ENCODE peak calls at places on chromosomes 16 and 17, in nine cellular contexts. H is activated CD8-positive, alpha-beta T cell treated with anti-CD3 and anti-CD28 coated beads for 36 hours; Y is effector CD4-positive, alpha-beta T cell; C is AG04449; A is RWPE1; D is progenitor cell of endocrine pancreas; F is adipocyte; I is mammary epithelial cell; U is effector memory CD4-positive, alpha-beta T cell. L is an unnamed sample.

GRCh38 chr16:8486985-8487384 is 103.3 kb downstream of the TMEM114 start:
- DNase-seq in H (no peak), Y (no peak), C (no peak), A (no peak), D (no peak), F (no peak), I (no peak), U (no peak), L (no peak)

GRCh38 chr17:17722081-17722905 is 41.0 kb downstream of the RAI1 start:
- DNase-seq in H (no peak), Y (no peak), C (no peak), A (no peak), D (no peak), F (no peak), I (no peak), U (no peak), L (no peak)

GRCh38 chr17:9226794-9227135 is 205.5 kb downstream of the NTN1 start:
- DNase-seq in H (peak; percentile 77), Y (no peak), C (no peak), A (no peak), D (no peak), F (no peak), I (peak; percentile 57), U (no peak), L (no peak)

GRCh38 chr17:77909236-77909635 is 49.3 kb upstream of the TNRC6C start:
- DNase-seq in H (no peak), Y (no peak), C (no peak), A (no peak), D (no peak), F (no peak), I (no peak), U (no peak), L (no peak)

GRCh38 chr16:50440991-50441390 is 72.2 kb upstream of the BRD7 start:
- DNase-seq in H (no peak), Y (no peak), C (no peak), A (no peak), D (no peak), F (no peak), I (no peak), U (no peak), L (no peak)

GRCh38 chr16:49150341-49150740 is 131.3 kb downstream of the CBLN1 start:
- DNase-seq in H (no peak), Y (no peak), C (no peak), A (no peak), D (no peak), F (no peak), I (no peak), U (no peak), L (no peak)

GRCh38 chr17:27356091-27356705 is 62.3 kb downstream of the WSB1 start:
- DNase-seq in H (no peak), Y (no peak), C (no peak), A (no peak), D (no peak), F (no peak), I (no peak), U (no peak), L (no peak)

GRCh38 chr17:82272495-82273326 is 789 bp downstream of the CSNK1D start:
- DNase-seq in H (peak; percentile 58), Y (no peak), C (no peak), A (no peak), D (peak; percentile 39), F (peak; percentile 44), I (no peak), U (peak; percentile 17), L (no peak)

GRCh38 chr16:20203277-20203676 is 124.0 kb downstream of the GP2 start:
- DNase-seq in H (no peak), Y (no peak), C (no peak), A (no peak), D (no peak), F (no peak), I (no peak), U (no peak), L (peak; percentile 51)

GRCh38 chr17:27226611-27227234 is 67.2 kb upstream of the WSB1 start:
- DNase-seq in H (no peak), Y (no peak), C (peak; percentile 16), A (no peak), D (no peak), F (peak; percentile 61), I (peak; percentile 64), U (no peak), L (no peak)

GRCh38 chr17:28968269-28968913 is 17.1 kb upstream of the PHF12 start:
- DNase-seq in H (no peak), Y (no peak), C (no peak), A (no peak), D (no peak), F (peak; percentile 26), I (no peak), U (no peak), L (no peak)

GRCh38 chr17:39223907-39224777 is 1.6 kb downstream of the STAC2 start:
- DNase-seq in H (no peak), Y (no peak), C (no peak), A (no peak), D (no peak), F (no peak), I (no peak), U (no peak), L (no peak)

GRCh38 chr16:7509919-7510705 is 177.5 kb downstream of the RBFOX1 start:
- DNase-seq in H (no peak), Y (no peak), C (no peak), A (no peak), D (no peak), F (no peak), I (no peak), U (no peak), L (no peak)

GRCh38 chr16:68091604-68092261 is 6.6 kb downstream of the NFATC3 start:
- DNase-seq in H (no peak), Y (no peak), C (no peak), A (peak; percentile 68), D (no peak), F (peak; percentile 78), I (peak; percentile 94), U (no peak), L (no peak)

GRCh38 chr17:59366773-59367656 is 35.6 kb downstream of the YPEL2 start:
- DNase-seq in H (peak; percentile 18), Y (no peak), C (no peak), A (no peak), D (peak; percentile 28), F (peak; percentile 72), I (no peak), U (no peak), L (no peak)

GRCh38 chr17:77323413-77324171 is 182.8 kb downstream of the SEC14L1 start:
- DNase-seq in H (no peak), Y (no peak), C (no peak), A (no peak), D (no peak), F (peak; percentile 46), I (no peak), U (no peak), L (no peak)

GRCh38 chr17:13513039-13513405 is 88.7 kb downstream of the HS3ST3A1 start:
- DNase-seq in H (no peak), Y (no peak), C (no peak), A (no peak), D (no peak), F (peak; percentile 20), I (no peak), U (no peak), L (no peak)

GRCh38 chr17:3990391-3991127 is 26.3 kb upstream of the ATP2A3 start:
- DNase-seq in H (no peak), Y (no peak), C (no peak), A (peak; percentile 38), D (no peak), F (no peak), I (peak; percentile 68), U (no peak), L (no peak)

GRCh38 chr16:12613131-12613991 is 190.3 kb downstream of the CPPED1 start:
- DNase-seq in H (peak; percentile 78), Y (no peak), C (no peak), A (peak; percentile 63), D (no peak), F (no peak), I (peak; percentile 94), U (no peak), L (no peak)

GRCh38 chr17:8489841-8490240 is 54.2 kb downstream of the NDEL1 start:
- DNase-seq in H (no peak), Y (no peak), C (no peak), A (no peak), D (no peak), F (no peak), I (no peak), U (no peak), L (no peak)

GRCh38 chr16:73389075-73389474 is 341.1 kb upstream of the ZFHX3 start:
- DNase-seq in H (no peak), Y (no peak), C (no peak), A (no peak), D (no peak), F (no peak), I (no peak), U (no peak), L (no peak)

GRCh38 chr17:73929860-73930430 is 273.5 kb upstream of the RPL38 start:
- DNase-seq in H (no peak), Y (no peak), C (no peak), A (no peak), D (no peak), F (no peak), I (no peak), U (no peak), L (no peak)

GRCh38 chr16:23807028-23807427 is 28.8 kb upstream of the PRKCB start:
- DNase-seq in H (no peak), Y (no peak), C (no peak), A (no peak), D (no peak), F (no peak), I (no peak), U (no peak), L (peak; percentile 54)

GRCh38 chr17:68589086-68589485 is 12.1 kb downstream of the FAM20A start:
- DNase-seq in H (no peak), Y (no peak), C (no peak), A (no peak), D (no peak), F (no peak), I (no peak), U (no peak), L (no peak)

GRCh38 chr17:55778389-55779118 is 27.7 kb downstream of the PCTP start:
- DNase-seq in H (no peak), Y (no peak), C (no peak), A (no peak), D (no peak), F (no peak), I (no peak), U (no peak), L (no peak)

GRCh38 chr16:69301187-69301586 is 10.0 kb upstream of the VPS4A start:
- DNase-seq in H (no peak), Y (no peak), C (no peak), A (no peak), D (no peak), F (no peak), I (no peak), U (no peak), L (no peak)

GRCh38 chr17:58189436-58190146 is 2.9 kb upstream of the EPX start:
- DNase-seq in H (no peak), Y (no peak), C (peak; percentile 28), A (peak; percentile 88), D (no peak), F (peak; percentile 54), I (peak; percentile 76), U (no peak), L (peak; percentile 4)

GRCh38 chr17:21200590-21201301 is 13.2 kb downstream of the TMEM11 start:
- DNase-seq in H (no peak), Y (no peak), C (no peak), A (no peak), D (no peak), F (peak; percentile 4), I (peak; percentile 63), U (no peak), L (no peak)

GRCh38 chr16:69443809-69444611 is 19.6 kb downstream of the CYB5B start:
- DNase-seq in H (peak; percentile 19), Y (no peak), C (no peak), A (no peak), D (no peak), F (peak; percentile 74), I (peak; percentile 50), U (peak; percentile 4), L (peak; percentile 29)

GRCh38 chr16:67844441-67844840 is 2.3 kb upstream of the NUTF2 start:
- DNase-seq in H (no peak), Y (no peak), C (no peak), A (peak; percentile 57), D (no peak), F (peak; percentile 47), I (peak; percentile 74), U (no peak), L (no peak)

GRCh38 chr16:85800321-85800669 is 800 bp downstream of the COX4I1 start:
- DNase-seq in H (peak; percentile 51), Y (no peak), C (no peak), A (no peak), D (no peak), F (peak; percentile 53), I (no peak), U (no peak), L (no peak)